ENCODE peak calls at places on chromosomes 11 and 22, in six cellular contexts. One of them, this sample, is unnamed.

GRCh38 chr11:45042560-45042959 is 91.9 kb upstream of the TP53I11 start:
- DNase-seq in kidney: no peak
- DNase-seq in astrocyte: no peak
- DNase-seq in Karpas-422: no peak
- DNase-seq in HCT116: no peak
- DNase-seq in H1: no peak
- DNase-seq in this sample: no peak

GRCh38 chr22:17880020-17880419 is 105.8 kb upstream of the BID start:
- DNase-seq in kidney: no peak
- DNase-seq in astrocyte: no peak
- DNase-seq in Karpas-422: no peak
- DNase-seq in HCT116: no peak
- DNase-seq in H1: no peak
- DNase-seq in this sample: no peak

GRCh38 chr11:73995247-73995646 is 12.6 kb upstream of the UCP2 start:
- DNase-seq in kidney: no peak
- DNase-seq in astrocyte: no peak
- DNase-seq in Karpas-422: peak
- DNase-seq in HCT116: no peak
- DNase-seq in H1: no peak
- DNase-seq in this sample: no peak

GRCh38 chr22:17777005-17777716 is 2.9 kb upstream of the BID start:
- DNase-seq in kidney: peak
- DNase-seq in astrocyte: no peak
- DNase-seq in Karpas-422: peak
- DNase-seq in HCT116: no peak
- DNase-seq in H1: no peak
- DNase-seq in this sample: no peak

GRCh38 chr11:102869354-102869753 is 5.4 kb downstream of the MMP12 start:
- DNase-seq in kidney: no peak
- DNase-seq in astrocyte: no peak
- DNase-seq in Karpas-422: no peak
- DNase-seq in HCT116: no peak
- DNase-seq in H1: no peak
- DNase-seq in this sample: no peak

GRCh38 chr11:119377961-119378667 is 3.4 kb downstream of the USP2 start:
- DNase-seq in kidney: peak
- DNase-seq in astrocyte: no peak
- DNase-seq in Karpas-422: no peak
- DNase-seq in HCT116: no peak
- DNase-seq in H1: no peak
- DNase-seq in this sample: no peak

GRCh38 chr11:120217941-120218694 is 7.3 kb downstream of the OAF start:
- DNase-seq in kidney: no peak
- DNase-seq in astrocyte: no peak
- DNase-seq in Karpas-422: no peak
- DNase-seq in HCT116: no peak
- DNase-seq in H1: no peak
- DNase-seq in this sample: no peak

GRCh38 chr22:20583471-20583922 is 76.1 kb downstream of the MED15 start:
- DNase-seq in kidney: no peak
- DNase-seq in astrocyte: no peak
- DNase-seq in Karpas-422: peak
- DNase-seq in HCT116: no peak
- DNase-seq in H1: no peak
- DNase-seq in this sample: no peak

GRCh38 chr11:27910186-27910941 is 197.6 kb downstream of the KIF18A start:
- DNase-seq in kidney: no peak
- DNase-seq in astrocyte: peak
- DNase-seq in Karpas-422: no peak
- DNase-seq in HCT116: no peak
- DNase-seq in H1: no peak
- DNase-seq in this sample: no peak
- H3K9ac ChIP-seq in kidney: no peak
- H3K9ac ChIP-seq in astrocyte: peak
- H3K9ac ChIP-seq in Karpas-422: no peak
- H3K9ac ChIP-seq in HCT116: peak
- H3K9ac ChIP-seq in H1: no peak
- H3K9ac ChIP-seq in this sample: no peak

GRCh38 chr11:118243161-118243560 is 9.0 kb downstream of the MPZL3 start:
- DNase-seq in kidney: no peak
- DNase-seq in astrocyte: no peak
- DNase-seq in Karpas-422: no peak
- DNase-seq in HCT116: no peak
- DNase-seq in H1: no peak
- DNase-seq in this sample: no peak

GRCh38 chr11:118238947-118239346 is 13.2 kb downstream of the MPZL3 start:
- DNase-seq in kidney: no peak
- DNase-seq in astrocyte: no peak
- DNase-seq in Karpas-422: no peak
- DNase-seq in HCT116: no peak
- DNase-seq in H1: no peak
- DNase-seq in this sample: no peak

GRCh38 chr11:118243993-118244762 is 8.0 kb downstream of the MPZL3 start:
- DNase-seq in kidney: no peak
- DNase-seq in astrocyte: no peak
- DNase-seq in Karpas-422: no peak
- DNase-seq in HCT116: no peak
- DNase-seq in H1: no peak
- DNase-seq in this sample: no peak

GRCh38 chr11:118239509-118239908 is 12.7 kb downstream of the MPZL3 start:
- DNase-seq in kidney: no peak
- DNase-seq in astrocyte: no peak
- DNase-seq in Karpas-422: no peak
- DNase-seq in HCT116: no peak
- DNase-seq in H1: no peak
- DNase-seq in this sample: no peak

DNA sequence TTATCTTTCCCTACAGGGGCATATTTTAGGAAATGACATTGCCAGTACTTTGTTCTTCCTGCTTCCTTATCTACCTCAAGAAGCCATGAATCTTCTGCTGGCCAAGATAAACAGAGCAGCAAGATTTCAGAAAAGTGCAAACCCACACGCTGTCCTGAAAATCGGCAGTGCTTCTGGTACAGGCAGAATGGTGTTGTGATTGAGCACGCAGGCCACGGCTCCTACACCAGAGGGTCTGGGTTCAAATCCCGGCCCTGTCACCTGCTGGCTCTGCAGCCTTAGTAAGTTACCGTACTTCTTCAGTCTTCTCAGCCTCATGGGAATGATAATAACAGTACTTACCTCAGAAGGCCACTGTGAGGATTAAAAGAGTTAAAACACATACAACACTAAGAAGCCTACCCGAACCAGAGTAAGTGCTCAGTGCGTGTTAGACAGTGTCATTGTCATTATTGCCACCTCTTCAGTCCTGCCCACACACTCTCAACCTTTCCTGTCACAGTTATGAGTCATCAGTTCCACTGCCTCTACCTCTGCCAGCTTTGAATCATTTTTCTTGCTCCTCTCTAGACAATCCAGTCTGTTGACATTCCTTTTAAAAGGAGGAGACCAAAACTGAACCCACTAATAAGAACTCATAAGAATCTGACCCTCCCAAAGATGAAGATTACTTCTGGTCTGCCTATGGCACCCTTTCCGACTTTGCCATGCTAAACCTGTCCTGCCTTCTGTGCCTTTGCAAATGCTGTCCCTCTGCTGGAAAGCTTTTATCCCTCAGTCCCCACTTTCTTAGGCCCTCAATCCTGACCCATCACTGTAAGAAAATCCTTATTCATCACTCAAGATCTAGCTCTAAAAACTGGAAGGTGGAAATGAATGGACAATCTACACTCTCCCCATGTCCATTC is 10.7 kb downstream of the MPZL3 start:
- DNase-seq in kidney: no peak
- DNase-seq in astrocyte: peak
- DNase-seq in Karpas-422: no peak
- DNase-seq in HCT116: peak
- DNase-seq in H1: no peak
- DNase-seq in this sample: no peak
- H3K9ac ChIP-seq in kidney: no peak
- H3K9ac ChIP-seq in astrocyte: no peak
- H3K9ac ChIP-seq in Karpas-422: no peak
- H3K9ac ChIP-seq in HCT116: peak
- H3K9ac ChIP-seq in H1: no peak
- H3K9ac ChIP-seq in this sample: no peak

DNA sequence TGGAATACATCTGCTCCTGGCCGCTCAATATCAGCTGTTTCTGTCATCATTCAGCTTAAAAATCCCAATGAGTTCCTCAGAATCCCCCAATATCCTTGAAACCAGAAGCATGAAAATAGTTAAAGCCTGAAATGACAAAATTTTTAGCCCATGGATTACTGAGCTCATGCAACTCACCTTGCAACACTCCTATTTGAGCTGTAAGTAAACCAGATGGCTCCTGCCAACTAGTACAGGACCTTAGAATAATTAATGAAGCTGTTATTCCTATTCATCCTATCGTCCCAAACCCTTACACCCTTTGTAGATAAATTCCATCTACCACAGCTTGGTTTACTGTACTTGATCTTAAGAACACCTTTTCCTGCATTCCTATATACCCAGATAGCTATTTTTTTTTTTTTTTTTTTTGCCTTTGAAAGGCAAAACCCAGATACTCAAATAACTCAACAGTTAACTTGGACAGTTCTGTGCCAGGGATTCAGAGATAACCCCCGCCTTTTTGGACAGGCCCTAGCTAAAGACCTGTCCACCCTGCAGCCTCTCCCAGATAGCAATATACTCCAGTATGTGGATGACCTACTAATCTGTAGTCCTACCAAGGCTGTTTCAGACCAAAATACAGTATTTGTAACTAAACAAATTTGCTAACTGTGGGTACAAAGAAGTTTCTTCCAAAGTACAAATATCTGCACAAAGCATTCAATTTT is 10.1 kb upstream of the BTBD10 start:
- DNase-seq in kidney: no peak
- DNase-seq in astrocyte: no peak
- DNase-seq in Karpas-422: no peak
- DNase-seq in HCT116: no peak
- DNase-seq in H1: no peak
- DNase-seq in this sample: no peak
- H3K9ac ChIP-seq in kidney: no peak
- H3K9ac ChIP-seq in astrocyte: no peak
- H3K9ac ChIP-seq in Karpas-422: no peak
- H3K9ac ChIP-seq in HCT116: no peak
- H3K9ac ChIP-seq in H1: no peak
- H3K9ac ChIP-seq in this sample: no peak

GRCh38 chr11:11993814-11994213 is 14.6 kb downstream of the DKK3 start:
- DNase-seq in kidney: no peak
- DNase-seq in astrocyte: peak
- DNase-seq in Karpas-422: no peak
- DNase-seq in HCT116: peak
- DNase-seq in H1: no peak
- DNase-seq in this sample: no peak
- H3K9ac ChIP-seq in kidney: no peak
- H3K9ac ChIP-seq in astrocyte: peak
- H3K9ac ChIP-seq in Karpas-422: no peak
- H3K9ac ChIP-seq in HCT116: peak
- H3K9ac ChIP-seq in H1: no peak
- H3K9ac ChIP-seq in this sample: peak

GRCh38 chr11:117807482-117808272 is 10.7 kb upstream of the DSCAML1 start:
- DNase-seq in kidney: peak
- DNase-seq in astrocyte: no peak
- DNase-seq in Karpas-422: peak
- DNase-seq in HCT116: peak
- DNase-seq in H1: no peak
- DNase-seq in this sample: no peak
- H3K9ac ChIP-seq in kidney: no peak
- H3K9ac ChIP-seq in astrocyte: no peak
- H3K9ac ChIP-seq in Karpas-422: no peak
- H3K9ac ChIP-seq in HCT116: no peak
- H3K9ac ChIP-seq in H1: no peak
- H3K9ac ChIP-seq in this sample: no peak

GRCh38 chr11:77644887-77645286 is 7.3 kb upstream of the CLNS1A start:
- DNase-seq in kidney: no peak
- DNase-seq in astrocyte: no peak
- DNase-seq in Karpas-422: no peak
- DNase-seq in HCT116: no peak
- DNase-seq in H1: no peak
- DNase-seq in this sample: no peak

GRCh38 chr11:77654770-77655434 is 17.3 kb upstream of the CLNS1A start:
- DNase-seq in kidney: no peak
- DNase-seq in astrocyte: peak
- DNase-seq in Karpas-422: no peak
- DNase-seq in HCT116: no peak
- DNase-seq in H1: no peak
- DNase-seq in this sample: no peak

GRCh38 chr11:77647906-77648305 is 10.3 kb upstream of the CLNS1A start:
- DNase-seq in kidney: no peak
- DNase-seq in astrocyte: peak
- DNase-seq in Karpas-422: no peak
- DNase-seq in HCT116: no peak
- DNase-seq in H1: no peak
- DNase-seq in this sample: no peak

GRCh38 chr11:77650165-77650564 is 12.6 kb upstream of the CLNS1A start:
- DNase-seq in kidney: no peak
- DNase-seq in astrocyte: no peak
- DNase-seq in Karpas-422: no peak
- DNase-seq in HCT116: no peak
- DNase-seq in H1: no peak
- DNase-seq in this sample: no peak
- H3K9ac ChIP-seq in kidney: no peak
- H3K9ac ChIP-seq in astrocyte: no peak
- H3K9ac ChIP-seq in Karpas-422: no peak
- H3K9ac ChIP-seq in HCT116: no peak
- H3K9ac ChIP-seq in H1: no peak
- H3K9ac ChIP-seq in this sample: no peak

This sample was measured in NT2/D1.